ENCODE peak calls at places on chromosomes 12 and 14, in five cellular contexts. G is IMR-90, L is ELR, H is transverse colon, M is ureter. D is an unnamed sample.
A peak's percentile ranks its signal among the peaks of the same experiment; 100 is the strongest.

GRCh38 chr12:51897181-51897580 is 9.3 kb downstream of the ANKRD33 start:
- DNase-seq in G (no peak), L (no peak), M (no peak), H (no peak), D (no peak)

GRCh38 chr14:74476107-74476506 is 17.0 kb downstream of the NPC2 start:
- DNase-seq in M (no peak), H (no peak), G (no peak), L (no peak), D (no peak)

GRCh38 chr14:92362781-92363235 is 39.8 kb downstream of the SLC24A4 start:
- DNase-seq in G (peak; percentile 13), L (peak; percentile 44), M (no peak), H (peak; percentile 18), D (peak; percentile 28)

GRCh38 chr14:73472182-73473114 is 14.1 kb upstream of the NUMB start:
- DNase-seq in M (no peak), H (no peak), L (peak; percentile 78), G (peak; percentile 82), D (no peak)

GRCh38 chr12:23906329-23906728 is 43.1 kb downstream of the SOX5 start:
- DNase-seq in H (no peak), G (peak; percentile 45), M (no peak), L (peak; percentile 48), D (no peak)

GRCh38 chr14:55240526-55241178 is 30.6 kb upstream of the FBXO34 start:
- DNase-seq in M (no peak), G (peak; percentile 89), L (peak; percentile 68), H (no peak), D (no peak)

GRCh38 chr12:27549801-27550652 is 26.0 kb downstream of the PPFIBP1 start:
- DNase-seq in H (peak; percentile 74), L (peak; percentile 98), G (peak; percentile 97), M (peak; percentile 87), D (peak; percentile 78)

GRCh38 chr14:90816686-90817436 is 631 bp upstream of the TTC7B start:
- DNase-seq in G (no peak), M (no peak), H (no peak), L (no peak), D (no peak)

GRCh38 chr14:99605299-99605961 is 1.4 kb upstream of the CCDC85C start:
- DNase-seq in M (peak; percentile 67), H (peak; percentile 79), L (peak; percentile 85), G (peak; percentile 74), D (peak; percentile 71)

GRCh38 chr12:106204312-106204711 is 43.5 kb downstream of the CKAP4 start:
- DNase-seq in G (no peak), H (no peak), M (no peak), L (no peak), D (no peak)

GRCh38 chr14:65258391-65258790 is 154.1 kb upstream of the FUT8 start:
- DNase-seq in G (peak; percentile 79), M (no peak), H (no peak), L (peak; percentile 89), D (no peak)

GRCh38 chr12:59834659-59835474 is 239.0 kb downstream of the SLC16A7 start:
- DNase-seq in H (no peak), M (no peak), L (peak; percentile 56), G (peak; percentile 47), D (no peak)

GRCh38 chr12:75542942-75543341 is 31.5 kb upstream of the KRR1 start:
- DNase-seq in L (peak; percentile 32), H (no peak), G (peak; percentile 71), M (no peak), D (no peak)

GRCh38 chr12:67433393-67434175 is 164.4 kb downstream of the CAND1 start:
- DNase-seq in H (no peak), L (peak; percentile 65), G (peak; percentile 74), M (no peak), D (no peak)

GRCh38 chr12:7787574-7788315 is 1.5 kb upstream of the NANOG start:
- DNase-seq in H (no peak), L (no peak), M (no peak), G (no peak), D (no peak)

GRCh38 chr12:106126441-106127288 is 12.1 kb downstream of the NUAK1 start:
- DNase-seq in H (no peak), L (peak; percentile 72), G (peak; percentile 80), M (no peak), D (no peak)

GRCh38 chr14:23550131-23550826 is 1.3 kb downstream of the ZFHX2 start:
- DNase-seq in H (no peak), L (no peak), M (no peak), G (no peak), D (no peak)

GRCh38 chr14:64405295-64405694 is 17.1 kb downstream of the MTHFD1 start:
- DNase-seq in L (no peak), H (no peak), M (no peak), G (no peak), D (no peak)

GRCh38 chr14:74577948-74578275 is 34.1 kb downstream of the LTBP2 start:
- DNase-seq in H (no peak), L (no peak), G (no peak), M (no peak), D (no peak)

GRCh38 chr14:33592298-33592697 is 358.6 kb downstream of the EGLN3 start:
- DNase-seq in L (peak; percentile 61), G (no peak), M (no peak), H (no peak), D (no peak)

GRCh38 chr14:32611752-32612151 is 282.7 kb downstream of the AKAP6 start:
- DNase-seq in G (peak; percentile 80), H (no peak), L (peak; percentile 87), M (no peak), D (no peak)

GRCh38 chr12:2456813-2457186 is 338.0 kb upstream of the FKBP4 start:
- DNase-seq in G (no peak), H (no peak), M (no peak), L (no peak), D (no peak)

GRCh38 chr12:60231301-60231700 is 635.5 kb downstream of the SLC16A7 start:
- DNase-seq in H (no peak), G (no peak), M (no peak), L (no peak), D (no peak)

GRCh38 chr14:64698899-64699298 is 5.3 kb upstream of the PLEKHG3 start:
- DNase-seq in G (no peak), M (no peak), L (no peak), H (peak; percentile 80), D (peak; percentile 83)

GRCh38 chr12:98823012-98823411 is 177.9 kb downstream of the APAF1 start:
- DNase-seq in L (no peak), H (no peak), G (no peak), M (no peak), D (no peak)

GRCh38 chr12:41067941-41068645 is 120.0 kb upstream of the PDZRN4 start:
- DNase-seq in L (no peak), M (no peak), G (no peak), H (no peak), D (no peak)

GRCh38 chr14:84527706-84528105 is 1002.2 kb upstream of the FLRT2 start:
- DNase-seq in H (no peak), G (no peak), L (no peak), M (no peak), D (no peak)

GRCh38 chr14:61211476-61212262 is 69.5 kb downstream of the TMEM30B start:
- DNase-seq in L (no peak), M (no peak), H (no peak), G (no peak), D (no peak)

GRCh38 chr12:62784576-62784975 is 150.4 kb downstream of the PPM1H start:
- DNase-seq in L (peak; percentile 38), G (no peak), M (no peak), H (no peak), D (no peak)

GRCh38 chr12:108565976-108566375 is 3.6 kb downstream of the ISCU start:
- DNase-seq in M (peak; percentile 83), G (peak; percentile 73), L (peak; percentile 86), H (peak; percentile 84), D (peak; percentile 71)

GRCh38 chr14:74085828-74086227 is 1.1 kb downstream of the LIN52 start:
- DNase-seq in M (no peak), H (no peak), L (peak; percentile 28), G (no peak), D (no peak)

GRCh38 chr12:80192087-80192486 is 92.8 kb downstream of the OTOGL start:
- DNase-seq in L (no peak), H (no peak), G (no peak), M (no peak), D (no peak)

GRCh38 chr12:131389051-131390013 is 321.6 kb upstream of the SFSWAP start:
- DNase-seq in M (no peak), H (no peak), L (no peak), G (no peak), D (no peak)